ENCODE peak calls at places on chromosomes 12 and 14, in nine cellular contexts. G is MCF 10A; N is RPMI7951; D is AG20443; R is astrocyte of the spinal cord; A is DMS153; J is naive thymus-derived CD8-positive, alpha-beta T cell; Q is HEK293T; V is fibroblast of pulmonary artery. P is an unnamed sample.

GRCh38 chr14:35573911-35574310 is 39.9 kb downstream of the INSM2 start:
- DNase-seq in J (no peak), G (no peak), V (no peak), N (no peak), Q (no peak), A (no peak), D (no peak), R (no peak), P (no peak)

GRCh38 chr12:109329710-109330109 is 18.0 kb upstream of the MYO1H start:
- DNase-seq in G (no peak), R (no peak), J (no peak), V (no peak), D (no peak), N (no peak), Q (no peak), A (peak; percentile 38), P (no peak)

GRCh38 chr12:121466800-121467637 is 67.1 kb downstream of the RNF34 start:
- DNase-seq in R (peak; percentile 86), N (peak; percentile 90), G (peak; percentile 89), D (peak; percentile 98), V (peak; percentile 86), J (peak; percentile 84), Q (peak; percentile 96), A (peak; percentile 77), P (peak; percentile 95)

GRCh38 chr14:36988989-36989388 is 183.4 kb downstream of the SLC25A21 start:
- DNase-seq in Q (no peak), A (no peak), N (no peak), J (no peak), R (no peak), V (no peak), D (no peak), G (no peak), P (no peak)

GRCh38 chr14:74346341-74346740 is 1.9 kb upstream of the VRTN start:
- DNase-seq in V (no peak), D (no peak), J (no peak), Q (no peak), G (no peak), N (no peak), A (no peak), R (no peak), P (no peak)

GRCh38 chr14:50821471-50822464 is 9.2 kb downstream of the NIN start:
- DNase-seq in R (no peak), N (no peak), G (no peak), D (no peak), A (no peak), Q (no peak), V (no peak), J (peak; percentile 41), P (no peak)

GRCh38 chr12:132615579-132616066 is 3.0 kb upstream of the P2RX2 start:
- DNase-seq in Q (no peak), N (no peak), J (no peak), G (no peak), A (no peak), D (no peak), V (no peak), R (no peak), P (no peak)

GRCh38 chr12:128043317-128043716 is 223.7 kb upstream of the TMEM132C start:
- DNase-seq in J (no peak), Q (no peak), G (no peak), V (no peak), R (no peak), N (no peak), D (no peak), A (no peak), P (no peak)

GRCh38 chr12:51686727-51687126 is 95.7 kb downstream of the SCN8A start:
- DNase-seq in N (no peak), G (no peak), D (peak; percentile 15), J (no peak), R (no peak), Q (no peak), V (peak; percentile 56), A (no peak), P (peak; percentile 44)

GRCh38 chr12:105330938-105331804 is 680 bp downstream of the C12orf75 start:
- DNase-seq in Q (peak; percentile 28), G (peak; percentile 30), D (peak; percentile 45), V (no peak), R (peak; percentile 34), J (no peak), A (no peak), N (peak; percentile 25), P (peak; percentile 75)

GRCh38 chr12:121872546-121873223 is 14.0 kb upstream of the HPD start:
- DNase-seq in J (no peak), R (peak; percentile 90), G (peak; percentile 74), A (peak; percentile 22), V (peak; percentile 94), N (peak; percentile 71), Q (no peak), D (peak; percentile 80), P (peak; percentile 90)

P was measured in adipocyte.